ENCODE peak calls at places on chromosomes 4 and X, in five cellular contexts. One of them, this sample, is unnamed.
A peak's percentile ranks its signal among the peaks of the same experiment; 100 is the strongest.

GRCh38 chrX:17631647-17632046 is 105.6 kb upstream of the SCML1 start:
- DNase-seq in neural progenitor cell: no peak
- DNase-seq in breast epithelium: no peak
- DNase-seq in lower lobe of right lung: no peak
- DNase-seq in ascending aorta: no peak
- DNase-seq in this sample: no peak

GRCh38 chr4:9704551-9705332 is 76.7 kb upstream of the DRD5 start:
- DNase-seq in neural progenitor cell: no peak
- DNase-seq in breast epithelium: no peak
- DNase-seq in lower lobe of right lung: no peak
- DNase-seq in ascending aorta: no peak
- DNase-seq in this sample: no peak

GRCh38 chr4:123986268-123986798 is 589.7 kb downstream of the SPRY1 start:
- DNase-seq in neural progenitor cell: no peak
- DNase-seq in breast epithelium: peak; percentile 35
- DNase-seq in lower lobe of right lung: no peak
- DNase-seq in ascending aorta: no peak
- DNase-seq in this sample: peak; percentile 61

GRCh38 chrX:915427-916234 is 285.0 kb downstream of the SHOX start:
- DNase-seq in neural progenitor cell: no peak
- DNase-seq in breast epithelium: no peak
- DNase-seq in lower lobe of right lung: no peak
- DNase-seq in ascending aorta: no peak
- DNase-seq in this sample: no peak

GRCh38 chr4:101989551-101989950 is 199.0 kb downstream of the BANK1 start:
- DNase-seq in neural progenitor cell: no peak
- DNase-seq in breast epithelium: no peak
- DNase-seq in lower lobe of right lung: no peak
- DNase-seq in ascending aorta: no peak
- DNase-seq in this sample: no peak

GRCh38 chr4:23667659-23668058 is 222.2 kb downstream of the PPARGC1A start:
- DNase-seq in neural progenitor cell: no peak
- DNase-seq in breast epithelium: no peak
- DNase-seq in lower lobe of right lung: no peak
- DNase-seq in ascending aorta: no peak
- DNase-seq in this sample: no peak

GRCh38 chrX:71532078-71532752 is 689 bp upstream of the OGT start:
- DNase-seq in neural progenitor cell: peak; percentile 33
- DNase-seq in breast epithelium: no peak
- DNase-seq in lower lobe of right lung: no peak
- DNase-seq in ascending aorta: no peak
- DNase-seq in this sample: no peak

GRCh38 chr4:117134386-117134785 is 49.0 kb upstream of the TRAM1L1 start:
- DNase-seq in neural progenitor cell: peak; percentile 84
- DNase-seq in breast epithelium: no peak
- DNase-seq in lower lobe of right lung: no peak
- DNase-seq in ascending aorta: no peak
- DNase-seq in this sample: no peak

GRCh38 chr4:4914059-4914820 is 54.8 kb downstream of the MSX1 start:
- DNase-seq in neural progenitor cell: no peak
- DNase-seq in breast epithelium: no peak
- DNase-seq in lower lobe of right lung: no peak
- DNase-seq in ascending aorta: no peak
- DNase-seq in this sample: no peak

GRCh38 chr4:185221912-185222311 is 12.5 kb downstream of the SNX25 start:
- DNase-seq in neural progenitor cell: no peak
- DNase-seq in breast epithelium: no peak
- DNase-seq in lower lobe of right lung: no peak
- DNase-seq in ascending aorta: no peak
- DNase-seq in this sample: no peak

GRCh38 chr4:1395941-1396805 is 10.1 kb downstream of the NKX1-1 start:
- DNase-seq in neural progenitor cell: no peak
- DNase-seq in breast epithelium: no peak
- DNase-seq in lower lobe of right lung: peak; percentile 37
- DNase-seq in ascending aorta: no peak
- DNase-seq in this sample: no peak

GRCh38 chr4:173076903-173077629 is 91.5 kb upstream of the GALNT7 start:
- DNase-seq in neural progenitor cell: no peak
- DNase-seq in breast epithelium: no peak
- DNase-seq in lower lobe of right lung: no peak
- DNase-seq in ascending aorta: no peak
- DNase-seq in this sample: no peak

GRCh38 chr4:62260256-62260655 is 1060.1 kb downstream of the ADGRL3 start:
- DNase-seq in neural progenitor cell: no peak
- DNase-seq in breast epithelium: no peak
- DNase-seq in lower lobe of right lung: no peak
- DNase-seq in ascending aorta: no peak
- DNase-seq in this sample: no peak

GRCh38 chr4:1043162-1043561 is 31.7 kb downstream of the FGFRL1 start:
- DNase-seq in neural progenitor cell: no peak
- DNase-seq in breast epithelium: no peak
- DNase-seq in lower lobe of right lung: no peak
- DNase-seq in ascending aorta: no peak
- DNase-seq in this sample: no peak

GRCh38 chr4:168784786-168785461 is 225.1 kb downstream of the CBR4 start:
- DNase-seq in neural progenitor cell: peak; percentile 89
- DNase-seq in breast epithelium: peak; percentile 93
- DNase-seq in lower lobe of right lung: no peak
- DNase-seq in ascending aorta: no peak
- DNase-seq in this sample: no peak

GRCh38 chr4:186935881-186936280 is 212.2 kb upstream of the FAT1 start:
- DNase-seq in neural progenitor cell: no peak
- DNase-seq in breast epithelium: peak; percentile 48
- DNase-seq in lower lobe of right lung: no peak
- DNase-seq in ascending aorta: no peak
- DNase-seq in this sample: no peak

GRCh38 chr4:176359590-176359989 is 39.8 kb downstream of the SPCS3 start:
- DNase-seq in neural progenitor cell: no peak
- DNase-seq in breast epithelium: no peak
- DNase-seq in lower lobe of right lung: no peak
- DNase-seq in ascending aorta: no peak
- DNase-seq in this sample: peak; percentile 83

GRCh38 chr4:1251773-1252066 is 2.8 kb upstream of the CTBP1 start:
- DNase-seq in neural progenitor cell: no peak
- DNase-seq in breast epithelium: no peak
- DNase-seq in lower lobe of right lung: no peak
- DNase-seq in ascending aorta: no peak
- DNase-seq in this sample: no peak

GRCh38 chr4:57109530-57109846 is 697 bp downstream of the IGFBP7 start:
- DNase-seq in neural progenitor cell: no peak
- DNase-seq in breast epithelium: no peak
- DNase-seq in lower lobe of right lung: no peak
- DNase-seq in ascending aorta: no peak
- DNase-seq in this sample: no peak

GRCh38 chr4:53586121-53586816 is 5.0 kb downstream of the LNX1 start:
- DNase-seq in neural progenitor cell: no peak
- DNase-seq in breast epithelium: no peak
- DNase-seq in lower lobe of right lung: no peak
- DNase-seq in ascending aorta: no peak
- DNase-seq in this sample: peak; percentile 26

GRCh38 chrX:15790766-15791380 is 589 bp downstream of the ZRSR2 start:
- DNase-seq in neural progenitor cell: no peak
- DNase-seq in breast epithelium: no peak
- DNase-seq in lower lobe of right lung: no peak
- DNase-seq in ascending aorta: no peak
- DNase-seq in this sample: no peak

GRCh38 chrX:137427813-137428212 is 138.1 kb upstream of the ZIC3 start:
- DNase-seq in neural progenitor cell: peak; percentile 32
- DNase-seq in breast epithelium: no peak
- DNase-seq in lower lobe of right lung: no peak
- DNase-seq in ascending aorta: no peak
- DNase-seq in this sample: no peak

GRCh38 chrX:12920990-12921389 is 14.6 kb downstream of the TLR8 start:
- DNase-seq in neural progenitor cell: no peak
- DNase-seq in breast epithelium: no peak
- DNase-seq in lower lobe of right lung: no peak
- DNase-seq in ascending aorta: no peak
- DNase-seq in this sample: no peak

GRCh38 chr4:52862605-52863236 is 604 bp downstream of the RASL11B start:
- DNase-seq in neural progenitor cell: no peak
- DNase-seq in breast epithelium: no peak
- DNase-seq in lower lobe of right lung: no peak
- DNase-seq in ascending aorta: no peak
- DNase-seq in this sample: no peak

DNA sequence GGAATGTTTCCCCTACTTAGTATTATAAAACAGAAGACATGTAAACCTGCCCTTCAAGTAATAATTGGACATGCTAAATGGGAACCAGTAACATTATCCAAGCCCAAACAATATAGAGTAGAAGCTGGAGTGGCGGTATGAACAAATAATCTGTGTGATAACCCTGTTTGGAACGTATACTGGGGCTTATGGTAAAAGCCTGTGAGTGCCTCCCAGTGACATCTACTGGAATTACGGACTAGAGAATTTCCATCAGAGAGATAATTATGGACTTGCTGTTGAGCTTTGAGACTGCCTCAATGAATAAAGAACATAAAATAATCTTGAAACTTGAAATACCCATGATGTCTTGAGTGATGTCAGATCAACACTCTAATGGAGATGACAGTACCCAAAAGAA is 406.3 kb upstream of the GRIA3 start:
- DNase-seq in neural progenitor cell: no peak
- DNase-seq in breast epithelium: no peak
- DNase-seq in lower lobe of right lung: no peak
- DNase-seq in ascending aorta: no peak
- DNase-seq in this sample: no peak
- TF ChIP-seq CTCF in neural progenitor cell: peak; percentile 22
- TF ChIP-seq CTCF in breast epithelium: no peak
- TF ChIP-seq CTCF in lower lobe of right lung: no peak
- TF ChIP-seq CTCF in ascending aorta: no peak
- TF ChIP-seq CTCF in this sample: no peak

DNA sequence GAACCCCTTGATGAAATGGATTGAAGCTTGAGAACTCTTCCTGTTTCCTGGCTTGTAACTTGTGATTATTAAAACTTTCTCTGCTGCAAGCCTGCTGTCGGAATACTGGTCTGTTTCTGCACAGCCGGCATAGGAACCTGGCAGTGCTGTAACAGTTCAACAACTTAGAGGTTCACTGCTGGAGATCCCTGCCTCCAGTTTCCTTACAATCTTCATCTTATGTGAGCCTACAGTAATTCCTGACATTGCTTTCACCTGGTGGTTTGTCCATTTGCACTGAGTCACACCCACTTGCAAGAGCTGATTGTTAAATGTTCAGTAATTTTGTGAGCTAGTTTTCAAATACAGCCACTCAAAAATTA is 1.3 kb upstream of the SEPSECS start:
- DNase-seq in neural progenitor cell: no peak
- DNase-seq in breast epithelium: no peak
- DNase-seq in lower lobe of right lung: no peak
- DNase-seq in ascending aorta: no peak
- DNase-seq in this sample: no peak
- H3K4me3 ChIP-seq in neural progenitor cell: peak overlapping the region; percentile 67
- H3K4me3 ChIP-seq in breast epithelium: peak overlapping the region; percentile 89
- H3K4me3 ChIP-seq in lower lobe of right lung: peak overlapping the region; percentile 77
- H3K4me3 ChIP-seq in ascending aorta: peak overlapping the region; percentile 86
- H3K4me3 ChIP-seq in this sample: peak overlapping the region; percentile 92

GRCh38 chr4:147515220-147515936 is 34.5 kb downstream of the EDNRA start:
- DNase-seq in neural progenitor cell: no peak
- DNase-seq in breast epithelium: no peak
- DNase-seq in lower lobe of right lung: no peak
- DNase-seq in ascending aorta: no peak
- DNase-seq in this sample: no peak

GRCh38 chr4:147516133-147516532 is 35.2 kb downstream of the EDNRA start:
- DNase-seq in neural progenitor cell: no peak
- DNase-seq in breast epithelium: no peak
- DNase-seq in lower lobe of right lung: no peak
- DNase-seq in ascending aorta: no peak
- DNase-seq in this sample: no peak

GRCh38 chr4:147513051-147513450 is 32.2 kb downstream of the EDNRA start:
- DNase-seq in neural progenitor cell: no peak
- DNase-seq in breast epithelium: no peak
- DNase-seq in lower lobe of right lung: no peak
- DNase-seq in ascending aorta: no peak
- DNase-seq in this sample: no peak

GRCh38 chr4:147511005-147511660 is 30.2 kb downstream of the EDNRA start:
- DNase-seq in neural progenitor cell: no peak
- DNase-seq in breast epithelium: no peak
- DNase-seq in lower lobe of right lung: no peak
- DNase-seq in ascending aorta: no peak
- DNase-seq in this sample: no peak

DNA sequence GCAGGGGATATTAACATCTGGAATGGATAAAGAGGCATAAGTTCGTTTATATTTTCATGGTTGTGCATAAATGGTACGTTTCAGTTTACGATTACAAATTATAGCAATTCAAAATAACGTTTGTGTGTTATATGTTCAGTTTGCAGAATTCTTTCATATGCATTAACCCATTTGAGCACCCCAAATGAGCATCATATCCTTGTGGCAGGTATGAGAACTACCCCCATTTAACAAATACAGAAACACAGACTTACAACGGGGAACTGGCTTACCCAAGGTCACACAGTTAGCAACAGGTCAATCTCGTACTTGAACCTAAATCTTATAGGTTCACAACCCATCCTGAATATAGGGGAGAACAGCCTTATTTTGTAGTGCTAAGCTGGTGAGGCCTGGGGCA is 33.1 kb downstream of the EDNRA start:
- DNase-seq in neural progenitor cell: no peak
- DNase-seq in breast epithelium: no peak
- DNase-seq in lower lobe of right lung: no peak
- DNase-seq in ascending aorta: no peak
- DNase-seq in this sample: no peak
- TF ChIP-seq CTCF in neural progenitor cell: peak; percentile 27
- TF ChIP-seq CTCF in breast epithelium: no peak
- TF ChIP-seq CTCF in lower lobe of right lung: no peak
- TF ChIP-seq CTCF in ascending aorta: no peak
- TF ChIP-seq CTCF in this sample: peak; percentile 29

DNA sequence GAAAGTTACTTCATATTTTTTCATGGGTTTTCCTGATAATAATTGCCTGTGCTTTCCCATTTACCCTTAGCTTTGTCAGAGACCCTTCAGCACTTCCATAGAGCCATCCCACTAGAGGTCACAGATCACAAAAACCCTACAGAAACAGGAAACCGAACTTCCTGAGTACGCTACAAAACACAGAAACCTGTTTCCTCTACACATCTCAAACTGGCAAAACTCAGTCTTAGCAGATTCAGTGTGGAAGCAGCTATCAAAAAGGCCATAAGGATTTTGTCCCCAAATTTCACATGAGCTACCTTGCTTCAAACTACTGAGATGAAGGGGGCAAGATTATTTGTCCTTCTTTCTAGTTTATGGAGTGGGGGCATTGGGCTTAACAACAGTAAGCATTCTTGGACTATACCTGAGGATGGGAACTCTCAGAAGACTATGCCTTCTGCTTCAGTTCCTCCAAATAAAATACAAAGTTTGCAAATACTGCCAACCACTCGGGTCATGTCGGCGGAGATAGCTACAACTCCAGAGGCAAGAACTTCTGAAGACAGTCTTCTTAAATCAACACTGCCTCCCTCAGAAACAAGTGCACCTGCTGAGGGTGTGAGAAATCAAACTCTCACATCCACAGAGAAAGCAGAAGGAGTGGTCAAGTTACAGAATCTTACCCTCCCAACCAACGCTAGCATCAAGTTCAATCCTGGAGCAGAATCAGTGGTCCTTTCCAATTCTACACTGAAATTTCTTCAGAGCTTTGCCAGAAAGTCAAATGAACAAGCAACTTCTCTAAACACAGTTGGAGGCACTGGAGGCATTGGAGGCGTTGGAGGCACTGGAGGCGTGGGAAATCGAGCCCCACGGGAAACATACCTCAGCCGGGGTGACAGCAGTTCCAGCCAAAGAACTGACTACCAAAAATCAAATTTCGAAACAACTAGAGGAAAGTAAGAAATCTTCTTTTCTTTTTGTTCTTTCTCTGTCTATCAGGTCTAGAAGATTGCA is at the start of gene MMRN1:
- DNase-seq in neural progenitor cell: no peak
- DNase-seq in breast epithelium: no peak
- DNase-seq in lower lobe of right lung: no peak
- DNase-seq in ascending aorta: no peak
- DNase-seq in this sample: no peak
- H3K4me3 ChIP-seq in neural progenitor cell: no peak within 1 kb of the TSS
- H3K4me3 ChIP-seq in breast epithelium: peak within 1 kb of the TSS; percentile 10
- H3K4me3 ChIP-seq in lower lobe of right lung: no peak within 1 kb of the TSS
- H3K4me3 ChIP-seq in ascending aorta: no peak within 1 kb of the TSS
- H3K4me3 ChIP-seq in this sample: no peak within 1 kb of the TSS

This sample was measured in HFF-Myc.